ENCODE peak calls at places on chromosomes 5 and 9, in eight cellular contexts. A, E, L, Q, O, K, Z and V are unnamed samples.

GRCh38 chr9:12875216-12875615 is 100.4 kb downstream of the LURAP1L start:
- DNase-seq in A (no peak), E (no peak), L (no peak), Q (no peak), O (no peak), K (no peak), Z (no peak), V (no peak)

GRCh38 chr9:136201609-136202448 is 3.1 kb downstream of the LHX3 start:
- DNase-seq in A (no peak), E (no peak), L (no peak), Q (no peak), O (no peak), K (no peak), Z (no peak), V (peak; percentile 88)

GRCh38 chr9:114088571-114089170 is 10.4 kb downstream of the KIF12 start:
- DNase-seq in A (peak; percentile 53), E (no peak), L (peak; percentile 32), Q (no peak), O (no peak), K (no peak), Z (no peak), V (no peak)

GRCh38 chr5:9468070-9468388 is 77.8 kb downstream of the SEMA5A start:
- DNase-seq in A (peak; percentile 85), E (no peak), L (no peak), Q (no peak), O (peak; percentile 39), K (peak; percentile 59), Z (no peak), V (no peak)

GRCh38 chr5:178323541-178323865 is 90.9 kb upstream of the PHYKPL start:
- DNase-seq in A (no peak), E (no peak), L (peak; percentile 47), Q (no peak), O (no peak), K (no peak), Z (no peak), V (no peak)

GRCh38 chr9:136225366-136225747 is 20.3 kb downstream of the QSOX2 start:
- DNase-seq in A (no peak), E (no peak), L (no peak), Q (peak; percentile 51), O (no peak), K (no peak), Z (no peak), V (no peak)

GRCh38 chr9:107054146-107054545 is 191.2 kb downstream of the ZNF462 start:
- DNase-seq in A (no peak), E (no peak), L (no peak), Q (no peak), O (no peak), K (no peak), Z (no peak), V (no peak)

GRCh38 chr5:159825551-159826051 is 90.7 kb upstream of the ADRA1B start:
- DNase-seq in A (no peak), E (no peak), L (no peak), Q (no peak), O (no peak), K (no peak), Z (peak; percentile 44), V (no peak)

DNA sequence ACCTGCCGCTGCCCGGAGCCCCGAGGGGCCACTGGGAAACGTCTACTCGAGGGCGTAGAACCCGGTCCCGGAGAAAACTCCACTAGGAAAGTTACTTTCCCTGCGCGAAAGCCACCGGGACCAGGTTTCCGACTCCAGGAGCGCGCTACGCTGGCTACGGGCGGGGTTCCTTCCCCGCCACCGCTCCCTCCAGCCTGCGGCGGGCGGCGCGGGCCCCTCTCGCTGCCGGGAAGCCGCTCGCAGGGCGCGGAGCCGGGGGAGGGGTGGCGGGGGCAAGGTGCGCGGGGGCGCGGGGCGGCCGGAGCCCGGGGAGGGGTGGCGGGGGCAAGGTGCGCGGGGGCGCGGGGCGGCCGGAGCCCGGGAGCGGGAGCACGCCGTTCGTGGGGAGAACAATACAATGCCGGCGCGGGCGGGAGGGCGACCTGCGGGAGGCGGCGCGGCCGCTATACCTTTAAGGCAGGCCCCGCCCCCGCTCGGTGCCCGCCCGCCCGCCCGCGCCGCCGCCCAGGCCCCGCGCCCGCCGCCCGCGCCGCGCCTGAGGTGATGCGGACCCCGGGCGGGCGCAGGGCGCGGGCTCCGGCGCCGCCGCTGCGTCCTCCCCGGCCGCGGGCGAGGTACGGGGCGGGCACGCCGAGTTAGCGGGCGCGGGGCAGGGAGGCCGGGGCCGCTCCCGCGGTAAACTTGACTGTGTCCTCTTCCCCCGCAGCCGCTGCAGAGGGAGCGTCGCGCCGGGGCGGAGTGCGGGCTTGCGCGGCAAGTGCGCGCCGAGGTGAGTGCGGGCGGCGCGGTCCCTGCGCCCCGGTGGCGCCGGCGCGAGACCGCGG is 278.2 kb downstream of the AOPEP start:
- DNase-seq in A (no peak), E (no peak), L (peak; percentile 83), Q (peak; percentile 48), O (peak; percentile 72), K (peak; percentile 70), Z (peak; percentile 74), V (peak; percentile 91)
- TF ChIP-seq POLR2A in A (no peak), E (no peak), L (no peak), Q (no peak), O (peak; percentile 51), K (peak; percentile 50), Z (peak; percentile 38), V (no peak)

GRCh38 chr9:134065720-134066419 is 2.0 kb downstream of the BRD3 start:
- DNase-seq in A (peak; percentile 85), E (no peak), L (no peak), Q (peak; percentile 89), O (no peak), K (peak; percentile 98), Z (no peak), V (peak; percentile 70)

GRCh38 chr9:134067904-134068741 is at the start of gene BRD3:
- DNase-seq in A (peak; percentile 93), E (peak; percentile 81), L (peak; percentile 91), Q (peak; percentile 87), O (peak; percentile 80), K (peak; percentile 98), Z (peak; percentile 88), V (peak; percentile 92)

GRCh38 chr9:134068742-134069535 is 1.1 kb upstream of the BRD3 start:
- DNase-seq in A (peak; percentile 87), E (no peak), L (peak; percentile 64), Q (no peak), O (no peak), K (no peak), Z (no peak), V (no peak)

GRCh38 chr9:134066546-134066922 is 1.3 kb downstream of the BRD3 start:
- DNase-seq in A (no peak), E (no peak), L (no peak), Q (no peak), O (no peak), K (peak; percentile 63), Z (no peak), V (no peak)

DNA sequence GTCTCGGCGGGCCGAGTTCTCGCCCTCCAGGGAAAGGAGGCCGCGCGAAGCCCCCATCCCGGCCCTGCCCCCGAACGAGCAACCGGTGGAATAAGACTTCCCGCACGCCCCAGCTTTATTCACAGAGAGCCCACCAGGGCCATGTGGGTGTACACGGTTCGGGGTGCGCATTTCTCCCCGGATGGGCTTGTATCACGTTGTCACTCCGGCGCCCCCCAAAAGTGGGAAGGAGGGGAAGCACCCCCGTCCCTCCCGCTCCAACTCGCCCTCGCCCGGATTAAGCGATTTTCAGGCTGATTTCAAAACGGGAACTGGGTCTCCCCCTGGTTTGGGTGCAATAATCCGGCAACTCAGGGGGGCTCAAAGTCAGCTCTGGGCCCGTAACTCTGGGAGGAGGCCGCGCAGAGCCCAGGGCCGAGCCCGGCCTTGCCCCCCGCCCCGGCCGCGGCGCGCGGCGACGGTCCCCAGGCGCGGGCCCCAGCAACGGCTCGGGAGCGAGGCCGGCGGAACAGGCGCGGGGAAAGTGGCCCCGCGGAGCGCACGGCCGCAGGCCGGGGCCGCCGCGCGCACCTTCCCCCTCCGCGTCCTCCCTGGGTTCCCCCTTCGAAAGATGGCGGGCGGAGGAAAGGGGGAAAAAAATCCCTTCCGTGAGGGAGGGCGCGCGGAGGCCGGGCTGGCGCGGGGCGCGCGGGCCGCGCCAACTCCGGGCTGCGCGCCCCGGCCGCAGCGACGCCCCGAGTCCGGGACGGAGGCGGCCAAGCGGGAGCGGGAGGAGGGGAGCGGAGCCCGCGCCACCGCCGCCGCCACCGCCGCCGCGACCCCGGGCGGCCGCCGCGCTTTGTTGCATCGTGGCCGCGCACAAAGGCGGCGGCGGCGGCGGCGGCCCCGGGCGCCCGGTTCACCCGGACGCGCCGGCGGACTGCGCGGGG is 639 bp downstream of the BRD3 start:
- DNase-seq in A (peak; percentile 85), E (no peak), L (peak; percentile 73), Q (peak; percentile 38), O (no peak), K (peak; percentile 63), Z (peak; percentile 39), V (peak; percentile 90)
- TF ChIP-seq POLR2A in A (no peak), E (no peak), L (no peak), Q (no peak), O (no peak), K (no peak), Z (no peak), V (no peak)

GRCh38 chr9:134132208-134132870 is 3.5 kb upstream of the WDR5 start:
- DNase-seq in A (no peak), E (no peak), L (no peak), Q (no peak), O (no peak), K (no peak), Z (no peak), V (no peak)

GRCh38 chr9:134131471-134132207 is 4.2 kb upstream of the WDR5 start:
- DNase-seq in A (no peak), E (no peak), L (no peak), Q (no peak), O (no peak), K (no peak), Z (no peak), V (no peak)

GRCh38 chr9:134127616-134128015 is 8.3 kb upstream of the WDR5 start:
- DNase-seq in A (no peak), E (no peak), L (no peak), Q (no peak), O (no peak), K (no peak), Z (no peak), V (no peak)

GRCh38 chr9:134128727-134129679 is 6.9 kb upstream of the WDR5 start:
- DNase-seq in A (no peak), E (no peak), L (no peak), Q (no peak), O (no peak), K (no peak), Z (no peak), V (no peak)

GRCh38 chr9:134130503-134131375 is 5.1 kb upstream of the WDR5 start:
- DNase-seq in A (no peak), E (peak; percentile 83), L (no peak), Q (no peak), O (peak; percentile 50), K (peak; percentile 51), Z (no peak), V (peak; percentile 93)
- TF ChIP-seq POLR2A in A (no peak), E (no peak), L (no peak), Q (no peak), O (no peak), K (no peak), Z (no peak), V (no peak)

GRCh38 chr5:82275267-82275664 is 2.9 kb downstream of the RPS23 start:
- DNase-seq in A (no peak), E (no peak), L (no peak), Q (no peak), O (no peak), K (no peak), Z (no peak), V (no peak)

GRCh38 chr5:82277613-82277986 is 554 bp downstream of the RPS23 start:
- DNase-seq in A (no peak), E (no peak), L (no peak), Q (no peak), O (no peak), K (no peak), Z (no peak), V (no peak)

GRCh38 chr5:82272957-82273356 is 5.2 kb downstream of the RPS23 start:
- DNase-seq in A (no peak), E (no peak), L (no peak), Q (no peak), O (no peak), K (no peak), Z (no peak), V (peak; percentile 42)

GRCh38 chr5:82276800-82277612 is 1.1 kb downstream of the RPS23 start:
- DNase-seq in A (no peak), E (no peak), L (no peak), Q (no peak), O (no peak), K (no peak), Z (no peak), V (no peak)

GRCh38 chr5:82274343-82275266 is 3.5 kb downstream of the RPS23 start:
- DNase-seq in A (no peak), E (no peak), L (no peak), Q (no peak), O (no peak), K (no peak), Z (peak; percentile 16), V (no peak)
- TF ChIP-seq POLR2A in A (no peak), E (no peak), L (no peak), Q (peak; percentile 53), O (no peak), K (no peak), Z (peak; percentile 1), V (no peak)